ENCODE peak calls at places on chromosomes 1 and 21, in eight cellular contexts. V is A673; H is T-helper 2 cell; A is HEK293T; G is heart right ventricle; Q is activated T-helper 1 cell treated with anti-CD3 and anti-CD28 coated beads, Interleukin-12 subunit alpha, Interleukin-12 subunit beta, Interleukin-2, Interleukin-4 antibody, amounts not matched to agents 30 ng/mL and 10 ng/mL and 1 ng/mL, durations not matched to agents 14 hours and 24 hours and 36 hours; L is cardiac fibroblast; Y is CD4-positive, alpha-beta T cell. O is an unnamed sample.

GRCh38 chr1:178155478-178156255 is 61.8 kb downstream of the RASAL2 start:
- DNase-seq in V (no peak), H (no peak), A (no peak), G (no peak), Q (no peak), L (peak; percentile 51), Y (no peak), O (no peak)

GRCh38 chr1:243393093-243393492 is 137.3 kb downstream of the SDCCAG8 start:
- DNase-seq in V (no peak), H (no peak), A (no peak), G (no peak), Q (no peak), L (no peak), Y (no peak), O (no peak)

GRCh38 chr1:229815076-229815475 is 189.0 kb downstream of the URB2 start:
- DNase-seq in V (no peak), H (no peak), A (no peak), G (no peak), Q (no peak), L (no peak), Y (no peak), O (no peak)

GRCh38 chr1:63980706-63981407 is 207.0 kb downstream of the ROR1 start:
- DNase-seq in V (no peak), H (no peak), A (no peak), G (no peak), Q (no peak), L (no peak), Y (no peak), O (no peak)

GRCh38 chr1:100584761-100585745 is 47.1 kb downstream of the GPR88 start:
- DNase-seq in V (no peak), H (no peak), A (no peak), G (no peak), Q (no peak), L (peak; percentile 72), Y (no peak), O (no peak)

GRCh38 chr1:117540532-117540931 is 65.3 kb upstream of the TENT5C start:
- DNase-seq in V (no peak), H (peak; percentile 30), A (no peak), G (no peak), Q (no peak), L (no peak), Y (no peak), O (no peak)

GRCh38 chr1:155168456-155169210 is 4.5 kb downstream of the KRTCAP2 start:
- DNase-seq in V (no peak), H (no peak), A (no peak), G (no peak), Q (no peak), L (no peak), Y (no peak), O (no peak)

GRCh38 chr1:1246601-1247340 is at the start of gene C1QTNF12:
- DNase-seq in V (no peak), H (no peak), A (no peak), G (no peak), Q (no peak), L (no peak), Y (no peak), O (no peak)

GRCh38 chr1:212608956-212609700 is 567 bp downstream of the ATF3 start:
- DNase-seq in V (peak; percentile 73), H (peak; percentile 72), A (peak; percentile 65), G (peak; percentile 48), Q (peak; percentile 67), L (peak; percentile 49), Y (no peak), O (peak; percentile 35)

GRCh38 chr1:212229654-212230053 is 55.6 kb upstream of the PPP2R5A start:
- DNase-seq in V (no peak), H (no peak), A (no peak), G (no peak), Q (no peak), L (peak; percentile 70), Y (no peak), O (no peak)

GRCh38 chr21:14553422-14553821 is 7.3 kb upstream of the SAMSN1 start:
- DNase-seq in V (no peak), H (no peak), A (no peak), G (no peak), Q (no peak), L (no peak), Y (no peak), O (no peak)

GRCh38 chr1:205421728-205422127 is at the start of gene LEMD1:
- DNase-seq in V (no peak), H (no peak), A (no peak), G (no peak), Q (no peak), L (no peak), Y (no peak), O (no peak)

GRCh38 chr1:38991638-38992449 is 768 bp downstream of the AKIRIN1 start:
- DNase-seq in V (peak; percentile 44), H (no peak), A (peak; percentile 42), G (peak; percentile 34), Q (no peak), L (peak; percentile 32), Y (no peak), O (peak; percentile 2)

GRCh38 chr1:181604482-181604881 is 121.2 kb downstream of the CACNA1E start:
- DNase-seq in V (no peak), H (no peak), A (no peak), G (no peak), Q (no peak), L (no peak), Y (no peak), O (no peak)

GRCh38 chr21:42865361-42866160 is 13.8 kb downstream of the WDR4 start:
- DNase-seq in V (peak; percentile 28), H (no peak), A (no peak), G (peak; percentile 71), Q (no peak), L (no peak), Y (no peak), O (no peak)

GRCh38 chr1:236063919-236064673 is 794 bp downstream of the NID1 start:
- DNase-seq in V (no peak), H (peak; percentile 26), A (peak; percentile 62), G (peak; percentile 74), Q (no peak), L (peak; percentile 66), Y (no peak), O (no peak)

GRCh38 chr1:182217071-182217470 is 155.6 kb upstream of the ZNF648 start:
- DNase-seq in V (no peak), H (no peak), A (no peak), G (no peak), Q (no peak), L (no peak), Y (no peak), O (no peak)

GRCh38 chr1:192609110-192610079 is 26.6 kb upstream of the RGS13 start:
- DNase-seq in V (no peak), H (peak; percentile 93), A (no peak), G (peak; percentile 9), Q (peak; percentile 36), L (no peak), Y (peak; percentile 49), O (peak; percentile 11)

GRCh38 chr1:58500036-58500435 is 46.5 kb downstream of the OMA1 start:
- DNase-seq in V (no peak), H (no peak), A (no peak), G (no peak), Q (no peak), L (no peak), Y (no peak), O (no peak)

GRCh38 chr1:7177438-7178126 is 392.3 kb downstream of the CAMTA1 start:
- DNase-seq in V (no peak), H (no peak), A (no peak), G (no peak), Q (no peak), L (no peak), Y (no peak), O (no peak)

GRCh38 chr1:192601145-192602048 is 25.8 kb downstream of the RGS1 start:
- DNase-seq in V (no peak), H (no peak), A (no peak), G (no peak), Q (no peak), L (no peak), Y (no peak), O (no peak)

GRCh38 chr1:93683234-93683633 is 1.6 kb upstream of the BCAR3 start:
- DNase-seq in V (no peak), H (no peak), A (no peak), G (no peak), Q (no peak), L (no peak), Y (no peak), O (no peak)

GRCh38 chr1:236141447-236142357 is 637 bp upstream of the GPR137B start:
- DNase-seq in V (peak; percentile 32), H (peak; percentile 11), A (peak; percentile 64), G (no peak), Q (peak; percentile 17), L (peak; percentile 57), Y (no peak), O (no peak)

GRCh38 chr1:170145691-170146676 is at the start of gene NTMT2:
- DNase-seq in V (peak; percentile 96), H (no peak), A (no peak), G (peak; percentile 63), Q (no peak), L (peak; percentile 49), Y (no peak), O (no peak)